ENCODE peak calls at places on chromosomes 7 and 10, in eight cellular contexts. H, A, X, J, D, R, L and E are unnamed samples.

GRCh38 chr7:18638594-18639452 is 143.3 kb downstream of the HDAC9 start:
- DNase-seq in X (no peak), L (peak; percentile 85), A (no peak), R (no peak), D (peak; percentile 88), J (no peak), H (no peak), E (peak; percentile 49)

GRCh38 chr10:116737582-116738358 is 4.6 kb downstream of the HSPA12A start:
- DNase-seq in D (no peak), J (peak; percentile 49), H (peak; percentile 60), R (no peak), X (no peak), A (peak; percentile 48), L (peak; percentile 19), E (no peak)

GRCh38 chr10:96170212-96170611 is 40.1 kb downstream of the ZNF518A start:
- DNase-seq in D (no peak), X (no peak), L (no peak), H (peak; percentile 30), R (no peak), J (no peak), A (no peak), E (no peak)

GRCh38 chr7:38222481-38223096 is 44.5 kb downstream of the STARD3NL start:
- DNase-seq in X (no peak), R (no peak), L (peak; percentile 82), D (peak; percentile 79), H (peak; percentile 76), J (no peak), A (no peak), E (peak; percentile 84)

GRCh38 chr7:43649755-43650274 is 66.9 kb downstream of the STK17A start:
- DNase-seq in X (no peak), H (no peak), A (no peak), D (no peak), L (peak; percentile 47), J (no peak), R (no peak), E (no peak)

GRCh38 chr10:8705415-8705814 is 650.9 kb downstream of the GATA3 start:
- DNase-seq in R (no peak), D (no peak), H (no peak), X (no peak), A (no peak), L (no peak), J (no peak), E (no peak)

GRCh38 chr10:78955206-78955605 is 113.6 kb upstream of the ZMIZ1 start:
- DNase-seq in L (no peak), A (no peak), R (no peak), J (no peak), X (no peak), H (no peak), D (no peak), E (no peak)

GRCh38 chr10:32139223-32140073 is 83.2 kb upstream of the KIF5B start:
- DNase-seq in L (peak; percentile 97), R (peak; percentile 92), D (peak; percentile 95), J (peak; percentile 74), X (peak; percentile 4), H (peak; percentile 88), A (no peak), E (peak; percentile 95)

GRCh38 chr7:100053201-100053600 is 3.6 kb downstream of the ZSCAN21 start:
- DNase-seq in J (no peak), A (no peak), R (peak; percentile 9), X (no peak), L (peak; percentile 86), D (peak; percentile 67), H (peak; percentile 65), E (peak; percentile 75)

GRCh38 chr7:25148772-25149575 is 23.9 kb upstream of the CYCS start:
- DNase-seq in X (no peak), R (no peak), H (peak; percentile 27), A (no peak), L (no peak), J (no peak), D (peak; percentile 10), E (no peak)
- TF ChIP-seq CTCF in X (no peak), R (no peak), H (peak; percentile 18), A (no peak), L (no peak), J (no peak), D (no peak), E (no peak)

GRCh38 chr7:151992375-151992774 is 33.1 kb upstream of the GALNT11 start:
- DNase-seq in D (peak; percentile 17), X (peak; percentile 41), L (peak; percentile 33), H (peak; percentile 81), J (peak; percentile 73), A (no peak), R (peak; percentile 86), E (peak; percentile 21)
- TF ChIP-seq CTCF in D (no peak), X (no peak), L (peak; percentile 35), H (peak; percentile 66), J (no peak), A (peak; percentile 45), R (no peak), E (no peak)

DNA sequence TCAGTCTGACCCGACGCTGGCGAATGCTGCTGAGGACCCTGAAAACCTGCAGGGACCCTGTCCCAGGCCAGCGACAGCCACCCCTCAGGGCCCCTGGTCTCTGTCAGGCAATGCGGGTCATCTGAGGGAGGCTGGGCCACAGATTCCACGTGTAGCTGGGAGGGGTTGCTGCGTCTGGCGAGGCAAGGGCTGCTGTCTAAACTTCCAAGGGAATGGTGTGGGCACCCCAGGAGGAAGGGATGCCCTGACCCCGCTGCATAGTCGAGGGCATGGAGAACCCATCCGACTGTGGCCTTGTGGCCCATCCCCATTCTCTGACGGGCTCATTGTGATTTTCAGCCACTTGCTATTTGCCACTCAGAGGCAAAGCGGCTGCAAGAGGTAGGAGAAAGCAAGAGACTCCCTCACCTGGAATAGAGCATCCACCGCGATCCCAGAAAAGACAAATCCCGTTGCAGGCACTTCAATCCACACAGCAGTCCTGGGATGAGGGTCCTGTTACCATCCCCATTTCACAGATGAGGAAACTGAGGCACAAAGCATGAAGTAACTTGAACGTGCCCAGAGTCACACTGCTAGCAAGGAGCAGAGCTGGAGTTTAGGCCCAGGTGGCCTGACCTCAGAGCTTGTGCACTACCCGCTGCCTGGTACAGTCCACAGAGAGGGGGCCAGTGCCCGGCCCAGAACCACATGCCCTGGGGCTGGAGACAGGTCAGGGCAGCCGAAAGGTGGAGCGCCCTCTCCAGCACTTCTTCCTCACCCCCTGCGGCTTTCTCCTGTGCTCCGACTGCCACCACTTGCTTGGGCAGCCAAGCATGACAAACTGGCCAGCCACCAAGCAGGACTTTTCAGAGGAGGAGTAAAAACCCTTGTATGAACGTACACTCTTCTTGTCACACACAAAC is 163.8 kb upstream of the KLF14 start:
- DNase-seq in R (peak; percentile 89), D (no peak), J (no peak), H (no peak), L (no peak), A (no peak), X (no peak), E (no peak)
- TF ChIP-seq CTCF in R (no peak), D (no peak), J (no peak), H (no peak), L (no peak), A (no peak), X (no peak), E (no peak)

GRCh38 chr10:128660726-128661125 is 534.5 kb upstream of the MKI67 start:
- DNase-seq in D (no peak), L (no peak), J (no peak), X (no peak), R (no peak), A (no peak), H (peak; percentile 8), E (no peak)
- TF ChIP-seq CTCF in D (no peak), L (no peak), J (no peak), X (no peak), R (no peak), A (peak; percentile 25), H (no peak), E (no peak)

GRCh38 chr10:53770903-53771302 is 998.3 kb upstream of the MBL2 start:
- DNase-seq in L (no peak), D (no peak), A (no peak), H (no peak), R (no peak), X (no peak), J (no peak), E (no peak)

GRCh38 chr10:53765311-53765710 is 992.7 kb upstream of the MBL2 start:
- DNase-seq in H (no peak), D (no peak), L (no peak), A (no peak), R (no peak), J (no peak), X (no peak), E (no peak)
- TF ChIP-seq CTCF in H (no peak), D (no peak), L (no peak), A (no peak), R (no peak), J (no peak), X (no peak), E (no peak)